ENCODE peak calls at places on chromosome 5, in nine cellular contexts. One of them, this sample, is unnamed.

GRCh38 chr5:96058084-96058483 is 96.4 kb upstream of the ELL2 start:
- DNase-seq in left ventricle myocardium inferior: no peak
- DNase-seq in mesothelial cell of epicardium: no peak
- DNase-seq in choroid plexus epithelial cell: no peak
- DNase-seq in WTC11: no peak
- DNase-seq in testis: no peak
- DNase-seq in GM06990: no peak
- DNase-seq in GM10248: no peak
- DNase-seq in GM13977: no peak
- DNase-seq in this sample: no peak

GRCh38 chr5:43203373-43203772 is 11.3 kb downstream of the NIM1K start:
- DNase-seq in GM13977: no peak
- DNase-seq in testis: no peak
- DNase-seq in GM10248: no peak
- DNase-seq in left ventricle myocardium inferior: no peak
- DNase-seq in WTC11: no peak
- DNase-seq in mesothelial cell of epicardium: no peak
- DNase-seq in choroid plexus epithelial cell: no peak
- DNase-seq in GM06990: no peak
- DNase-seq in this sample: no peak

GRCh38 chr5:87411586-87412416 is 929 bp downstream of the CCNH start:
- DNase-seq in testis: peak; percentile 53
- DNase-seq in GM10248: no peak
- DNase-seq in WTC11: no peak
- DNase-seq in mesothelial cell of epicardium: no peak
- DNase-seq in left ventricle myocardium inferior: no peak
- DNase-seq in GM13977: no peak
- DNase-seq in choroid plexus epithelial cell: peak; percentile 62
- DNase-seq in GM06990: no peak
- DNase-seq in this sample: peak; percentile 27

GRCh38 chr5:177438468-177438867 is 8.1 kb upstream of the PRR7 start:
- DNase-seq in GM13977: no peak
- DNase-seq in testis: no peak
- DNase-seq in GM06990: no peak
- DNase-seq in mesothelial cell of epicardium: no peak
- DNase-seq in left ventricle myocardium inferior: no peak
- DNase-seq in WTC11: no peak
- DNase-seq in GM10248: no peak
- DNase-seq in choroid plexus epithelial cell: no peak
- DNase-seq in this sample: no peak

GRCh38 chr5:92678576-92679105 is 902.4 kb downstream of the NR2F1-AS1 start:
- DNase-seq in GM10248: no peak
- DNase-seq in GM13977: no peak
- DNase-seq in mesothelial cell of epicardium: no peak
- DNase-seq in testis: peak; percentile 32
- DNase-seq in left ventricle myocardium inferior: no peak
- DNase-seq in GM06990: no peak
- DNase-seq in choroid plexus epithelial cell: no peak
- DNase-seq in WTC11: no peak
- DNase-seq in this sample: no peak

GRCh38 chr5:75512383-75513074 is 838 bp downstream of the POLK start:
- DNase-seq in WTC11: no peak
- DNase-seq in testis: no peak
- DNase-seq in GM13977: peak; percentile 9
- DNase-seq in left ventricle myocardium inferior: no peak
- DNase-seq in GM10248: no peak
- DNase-seq in choroid plexus epithelial cell: peak; percentile 31
- DNase-seq in GM06990: no peak
- DNase-seq in mesothelial cell of epicardium: no peak
- DNase-seq in this sample: no peak

GRCh38 chr5:50727149-50727496 is 60.7 kb downstream of the PARP8 start:
- DNase-seq in choroid plexus epithelial cell: no peak
- DNase-seq in GM13977: no peak
- DNase-seq in GM06990: no peak
- DNase-seq in left ventricle myocardium inferior: no peak
- DNase-seq in GM10248: no peak
- DNase-seq in testis: no peak
- DNase-seq in mesothelial cell of epicardium: no peak
- DNase-seq in WTC11: no peak
- DNase-seq in this sample: no peak

GRCh38 chr5:180647941-180648500 is 1.4 kb downstream of the FLT4 start:
- DNase-seq in WTC11: no peak
- DNase-seq in choroid plexus epithelial cell: no peak
- DNase-seq in GM10248: no peak
- DNase-seq in left ventricle myocardium inferior: peak; percentile 4
- DNase-seq in GM06990: no peak
- DNase-seq in GM13977: peak; percentile 31
- DNase-seq in testis: no peak
- DNase-seq in mesothelial cell of epicardium: no peak
- DNase-seq in this sample: no peak

GRCh38 chr5:146667633-146668032 is 151.6 kb upstream of the GPR151 start:
- DNase-seq in WTC11: no peak
- DNase-seq in choroid plexus epithelial cell: peak; percentile 70
- DNase-seq in GM06990: no peak
- DNase-seq in GM10248: no peak
- DNase-seq in mesothelial cell of epicardium: no peak
- DNase-seq in left ventricle myocardium inferior: no peak
- DNase-seq in testis: no peak
- DNase-seq in GM13977: no peak
- DNase-seq in this sample: no peak

GRCh38 chr5:170631471-170632195 is 127.8 kb downstream of the KCNIP1 start:
- DNase-seq in mesothelial cell of epicardium: no peak
- DNase-seq in GM13977: no peak
- DNase-seq in WTC11: peak; percentile 68
- DNase-seq in choroid plexus epithelial cell: no peak
- DNase-seq in left ventricle myocardium inferior: peak; percentile 28
- DNase-seq in testis: peak; percentile 51
- DNase-seq in GM10248: no peak
- DNase-seq in GM06990: no peak
- DNase-seq in this sample: no peak

GRCh38 chr5:142720561-142721275 is 34.8 kb upstream of the FGF1 start:
- DNase-seq in GM13977: no peak
- DNase-seq in GM10248: no peak
- DNase-seq in WTC11: no peak
- DNase-seq in testis: peak; percentile 48
- DNase-seq in choroid plexus epithelial cell: no peak
- DNase-seq in GM06990: no peak
- DNase-seq in mesothelial cell of epicardium: no peak
- DNase-seq in left ventricle myocardium inferior: peak; percentile 59
- DNase-seq in this sample: peak; percentile 66
- TF ChIP-seq CTCF in GM13977: no peak
- TF ChIP-seq CTCF in GM10248: no peak
- TF ChIP-seq CTCF in WTC11: no peak
- TF ChIP-seq CTCF in testis: no peak
- TF ChIP-seq CTCF in choroid plexus epithelial cell: no peak
- TF ChIP-seq CTCF in GM06990: no peak
- TF ChIP-seq CTCF in mesothelial cell of epicardium: no peak
- TF ChIP-seq CTCF in left ventricle myocardium inferior: no peak
- TF ChIP-seq CTCF in this sample: no peak

DNA sequence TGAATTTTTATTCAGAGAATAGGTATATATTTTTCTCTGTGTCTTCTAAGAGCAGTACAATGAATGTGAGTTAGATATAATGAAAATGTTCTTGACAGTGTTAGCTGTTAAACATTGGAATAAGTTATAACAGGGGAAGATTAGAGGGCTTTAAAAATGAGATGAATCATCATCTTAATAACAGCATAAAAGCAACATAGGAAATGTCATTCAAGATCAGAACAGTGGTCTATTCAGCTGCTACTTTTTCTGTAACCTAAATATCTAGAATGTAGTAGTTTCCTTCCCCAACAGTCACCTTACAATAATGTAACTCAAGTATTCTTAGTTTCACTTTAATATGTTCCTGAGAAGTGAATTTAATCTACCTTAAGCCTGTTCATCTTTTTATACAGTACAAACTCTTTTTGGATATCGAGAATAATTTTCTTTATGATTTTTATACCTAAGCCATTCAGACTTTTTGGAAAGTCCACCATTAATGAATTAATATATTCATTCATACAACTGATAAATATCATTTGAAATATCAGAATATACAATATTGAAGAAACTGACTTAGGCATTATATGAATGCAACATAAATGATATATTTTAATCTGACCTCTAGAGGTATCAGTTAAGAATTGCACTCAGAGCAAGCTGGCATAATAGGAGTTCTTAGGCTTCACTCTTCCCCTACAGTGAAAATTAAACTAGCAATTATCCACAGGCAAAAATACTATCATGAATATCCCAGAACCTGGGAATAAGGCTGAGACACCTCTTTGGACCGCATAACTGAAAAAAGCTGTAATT is 66.1 kb upstream of the EDIL3 start:
- DNase-seq in WTC11: no peak
- DNase-seq in GM10248: peak; percentile 5
- DNase-seq in testis: no peak
- DNase-seq in left ventricle myocardium inferior: no peak
- DNase-seq in choroid plexus epithelial cell: peak; percentile 42
- DNase-seq in GM13977: no peak
- DNase-seq in mesothelial cell of epicardium: no peak
- DNase-seq in GM06990: no peak
- DNase-seq in this sample: no peak
- TF ChIP-seq CTCF in WTC11: no peak
- TF ChIP-seq CTCF in GM10248: no peak
- TF ChIP-seq CTCF in testis: no peak
- TF ChIP-seq CTCF in left ventricle myocardium inferior: peak; percentile 44
- TF ChIP-seq CTCF in choroid plexus epithelial cell: peak; percentile 48
- TF ChIP-seq CTCF in GM13977: no peak
- TF ChIP-seq CTCF in mesothelial cell of epicardium: no peak
- TF ChIP-seq CTCF in GM06990: peak; percentile 18
- TF ChIP-seq CTCF in this sample: no peak

GRCh38 chr5:72167790-72168189 is 60.5 kb downstream of the MAP1B start:
- DNase-seq in GM06990: no peak
- DNase-seq in choroid plexus epithelial cell: no peak
- DNase-seq in testis: peak; percentile 58
- DNase-seq in GM10248: no peak
- DNase-seq in WTC11: no peak
- DNase-seq in left ventricle myocardium inferior: peak; percentile 39
- DNase-seq in GM13977: no peak
- DNase-seq in mesothelial cell of epicardium: no peak
- DNase-seq in this sample: peak; percentile 76
- TF ChIP-seq CTCF in GM06990: no peak
- TF ChIP-seq CTCF in choroid plexus epithelial cell: no peak
- TF ChIP-seq CTCF in testis: no peak
- TF ChIP-seq CTCF in GM10248: no peak
- TF ChIP-seq CTCF in WTC11: no peak
- TF ChIP-seq CTCF in left ventricle myocardium inferior: no peak
- TF ChIP-seq CTCF in GM13977: no peak
- TF ChIP-seq CTCF in mesothelial cell of epicardium: no peak
- TF ChIP-seq CTCF in this sample: no peak

GRCh38 chr5:55308254-55308836 is 556 bp downstream of the MTREX start:
- DNase-seq in left ventricle myocardium inferior: no peak
- DNase-seq in testis: peak; percentile 25
- DNase-seq in GM06990: no peak
- DNase-seq in WTC11: no peak
- DNase-seq in choroid plexus epithelial cell: peak; percentile 39
- DNase-seq in GM10248: no peak
- DNase-seq in mesothelial cell of epicardium: no peak
- DNase-seq in GM13977: peak; percentile 42
- DNase-seq in this sample: peak; percentile 7
- TF ChIP-seq CTCF in left ventricle myocardium inferior: no peak
- TF ChIP-seq CTCF in testis: no peak
- TF ChIP-seq CTCF in GM06990: peak; percentile 26
- TF ChIP-seq CTCF in WTC11: no peak
- TF ChIP-seq CTCF in choroid plexus epithelial cell: no peak
- TF ChIP-seq CTCF in GM10248: no peak
- TF ChIP-seq CTCF in mesothelial cell of epicardium: no peak
- TF ChIP-seq CTCF in GM13977: no peak
- TF ChIP-seq CTCF in this sample: no peak

GRCh38 chr5:123540534-123540933 is 28.6 kb downstream of the CSNK1G3 start:
- DNase-seq in left ventricle myocardium inferior: no peak
- DNase-seq in testis: no peak
- DNase-seq in GM13977: no peak
- DNase-seq in WTC11: no peak
- DNase-seq in GM10248: no peak
- DNase-seq in mesothelial cell of epicardium: no peak
- DNase-seq in GM06990: no peak
- DNase-seq in choroid plexus epithelial cell: no peak
- DNase-seq in this sample: no peak

GRCh38 chr5:123549256-123549904 is 37.4 kb downstream of the CSNK1G3 start:
- DNase-seq in testis: no peak
- DNase-seq in WTC11: no peak
- DNase-seq in choroid plexus epithelial cell: no peak
- DNase-seq in GM06990: peak; percentile 64
- DNase-seq in left ventricle myocardium inferior: no peak
- DNase-seq in GM13977: peak; percentile 16
- DNase-seq in GM10248: peak; percentile 29
- DNase-seq in mesothelial cell of epicardium: no peak
- DNase-seq in this sample: no peak

GRCh38 chr5:123543438-123543837 is 31.5 kb downstream of the CSNK1G3 start:
- DNase-seq in testis: no peak
- DNase-seq in GM10248: no peak
- DNase-seq in left ventricle myocardium inferior: no peak
- DNase-seq in mesothelial cell of epicardium: no peak
- DNase-seq in GM13977: no peak
- DNase-seq in GM06990: no peak
- DNase-seq in WTC11: no peak
- DNase-seq in choroid plexus epithelial cell: no peak
- DNase-seq in this sample: no peak

GRCh38 chr5:123546657-123547056 is 34.7 kb downstream of the CSNK1G3 start:
- DNase-seq in left ventricle myocardium inferior: no peak
- DNase-seq in WTC11: no peak
- DNase-seq in GM06990: no peak
- DNase-seq in GM13977: no peak
- DNase-seq in testis: no peak
- DNase-seq in choroid plexus epithelial cell: no peak
- DNase-seq in GM10248: no peak
- DNase-seq in mesothelial cell of epicardium: no peak
- DNase-seq in this sample: no peak

DNA sequence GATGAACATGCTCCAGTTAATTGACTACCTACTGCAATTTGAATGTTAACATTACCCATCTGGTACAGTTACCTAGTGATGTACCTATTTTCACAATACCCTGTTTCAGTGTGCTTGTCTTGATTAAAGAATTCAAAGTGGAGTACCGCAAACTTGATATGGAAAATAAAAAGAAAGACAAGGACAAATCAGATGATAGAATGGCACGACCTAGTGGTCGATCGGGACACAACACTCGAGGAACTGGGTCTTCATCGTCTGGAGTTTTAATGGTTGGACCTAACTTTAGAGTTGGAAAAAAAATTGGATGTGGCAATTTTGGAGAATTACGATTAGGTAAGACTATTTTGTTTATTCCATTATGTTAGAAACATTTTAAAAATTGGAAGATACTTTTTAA is 33.5 kb downstream of the CSNK1G3 start:
- DNase-seq in GM06990: no peak
- DNase-seq in testis: no peak
- DNase-seq in left ventricle myocardium inferior: no peak
- DNase-seq in GM13977: no peak
- DNase-seq in GM10248: no peak
- DNase-seq in mesothelial cell of epicardium: no peak
- DNase-seq in choroid plexus epithelial cell: peak; percentile 30
- DNase-seq in WTC11: peak; percentile 26
- DNase-seq in this sample: no peak
- TF ChIP-seq CTCF in GM06990: peak; percentile 20
- TF ChIP-seq CTCF in testis: no peak
- TF ChIP-seq CTCF in left ventricle myocardium inferior: peak; percentile 47
- TF ChIP-seq CTCF in GM13977: no peak
- TF ChIP-seq CTCF in GM10248: no peak
- TF ChIP-seq CTCF in mesothelial cell of epicardium: peak; percentile 37
- TF ChIP-seq CTCF in choroid plexus epithelial cell: peak; percentile 54
- TF ChIP-seq CTCF in WTC11: peak; percentile 49
- TF ChIP-seq CTCF in this sample: peak; percentile 42